ENCODE peak calls at places on chromosome 21, in ten cellular contexts. Z is coronary artery, R is fibroblast of pulmonary artery, Y is pulmonary artery endothelial cell, N is MCF 10A, J is transverse colon, C is posterior vena cava, K is GDM1, M is endothelial cell, A is osteocyte. I is an unnamed sample.

GRCh38 chr21:43917515-43918384 is 52.7 kb downstream of the AGPAT3 start:
- DNase-seq in Z (no peak), R (no peak), Y (no peak), N (peak; percentile 21), J (peak; percentile 42), C (peak; percentile 62), K (no peak), M (no peak), A (no peak), I (no peak)

GRCh38 chr21:27787046-27787445 is 820.2 kb upstream of the ADAMTS5 start:
- DNase-seq in Z (no peak), R (peak; percentile 48), Y (no peak), N (peak; percentile 46), J (no peak), C (no peak), K (no peak), M (no peak), A (no peak), I (peak; percentile 66)

GRCh38 chr21:20998456-20998789 is 214 bp downstream of the NCAM2 start:
- DNase-seq in Z (no peak), R (no peak), Y (no peak), N (no peak), J (no peak), C (no peak), K (no peak), M (no peak), A (no peak), I (peak; percentile 2)

GRCh38 chr21:31898898-31899630 is 26.2 kb downstream of the HUNK start:
- DNase-seq in Z (no peak), R (no peak), Y (no peak), N (no peak), J (no peak), C (no peak), K (no peak), M (no peak), A (no peak), I (peak; percentile 39)

GRCh38 chr21:42878678-42878992 is 704 bp downstream of the WDR4 start:
- DNase-seq in Z (no peak), R (no peak), Y (no peak), N (no peak), J (no peak), C (no peak), K (no peak), M (no peak), A (no peak), I (no peak)

GRCh38 chr21:25813917-25814316 is 79.1 kb downstream of the GABPA start:
- DNase-seq in Z (no peak), R (no peak), Y (no peak), N (peak; percentile 22), J (no peak), C (no peak), K (no peak), M (no peak), A (no peak), I (peak; percentile 32)

GRCh38 chr21:41245509-41246135 is 71.0 kb upstream of the FAM3B start:
- DNase-seq in Z (no peak), R (no peak), Y (no peak), N (no peak), J (no peak), C (no peak), K (no peak), M (no peak), A (peak; percentile 77), I (no peak)

GRCh38 chr21:34796518-34797201 is 127.9 kb downstream of the CLIC6 start:
- DNase-seq in Z (no peak), R (no peak), Y (no peak), N (peak; percentile 56), J (no peak), C (no peak), K (no peak), M (no peak), A (no peak), I (peak; percentile 64)

GRCh38 chr21:25421327-25422028 is 185.8 kb downstream of the MRPL39 start:
- DNase-seq in Z (no peak), R (peak; percentile 44), Y (peak; percentile 5), N (peak; percentile 64), J (peak; percentile 36), C (no peak), K (peak; percentile 42), M (peak; percentile 29), A (no peak), I (peak; percentile 4)

GRCh38 chr21:42121792-42122191 is 50.7 kb downstream of the UMODL1 start:
- DNase-seq in Z (no peak), R (no peak), Y (no peak), N (peak; percentile 49), J (peak; percentile 57), C (no peak), K (no peak), M (no peak), A (no peak), I (peak; percentile 57)

GRCh38 chr21:33650230-33650629 is 7.9 kb downstream of the ITSN1 start:
- DNase-seq in Z (no peak), R (no peak), Y (no peak), N (no peak), J (no peak), C (no peak), K (no peak), M (no peak), A (no peak), I (no peak)

GRCh38 chr21:40129809-40130208 is 262.6 kb downstream of the PCP4 start:
- DNase-seq in Z (no peak), R (no peak), Y (no peak), N (no peak), J (no peak), C (no peak), K (no peak), M (no peak), A (no peak), I (no peak)

GRCh38 chr21:16587141-16587570 is 857.4 kb downstream of the USP25 start:
- DNase-seq in Z (no peak), R (peak; percentile 87), Y (peak; percentile 37), N (peak; percentile 89), J (peak; percentile 60), C (peak; percentile 79), K (no peak), M (no peak), A (no peak), I (peak; percentile 85)

GRCh38 chr21:38853421-38853919 is 47.7 kb downstream of the ETS2 start:
- DNase-seq in Z (no peak), R (peak; percentile 95), Y (peak; percentile 84), N (peak; percentile 99), J (no peak), C (no peak), K (no peak), M (no peak), A (peak; percentile 84), I (peak; percentile 97)

GRCh38 chr21:45378258-45378966 is 26.6 kb upstream of the COL18A1 start:
- DNase-seq in Z (no peak), R (no peak), Y (no peak), N (no peak), J (no peak), C (peak; percentile 32), K (no peak), M (no peak), A (no peak), I (no peak)

GRCh38 chr21:23026878-23027277 is 2028.7 kb downstream of the NCAM2 start:
- DNase-seq in Z (no peak), R (no peak), Y (no peak), N (no peak), J (no peak), C (no peak), K (no peak), M (no peak), A (no peak), I (no peak)

GRCh38 chr21:15506086-15506485 is 223.7 kb upstream of the USP25 start:
- DNase-seq in Z (no peak), R (no peak), Y (no peak), N (no peak), J (no peak), C (no peak), K (no peak), M (no peak), A (no peak), I (peak; percentile 79)

GRCh38 chr21:14383596-14384210 is 757 bp upstream of the HSPA13 start:
- DNase-seq in Z (no peak), R (peak; percentile 52), Y (no peak), N (no peak), J (no peak), C (no peak), K (no peak), M (no peak), A (no peak), I (no peak)

GRCh38 chr21:30206551-30207251 is 9.2 kb downstream of the CLDN8 start:
- DNase-seq in Z (no peak), R (peak; percentile 82), Y (no peak), N (peak; percentile 14), J (no peak), C (no peak), K (no peak), M (no peak), A (no peak), I (peak; percentile 84)

GRCh38 chr21:21740207-21740606 is 742.0 kb downstream of the NCAM2 start:
- DNase-seq in Z (no peak), R (no peak), Y (no peak), N (no peak), J (no peak), C (no peak), K (no peak), M (no peak), A (no peak), I (no peak)

GRCh38 chr21:37986751-37987399 is 70.6 kb upstream of the KCNJ6 start:
- DNase-seq in Z (no peak), R (no peak), Y (no peak), N (no peak), J (no peak), C (no peak), K (no peak), M (no peak), A (no peak), I (no peak)

GRCh38 chr21:44812640-44813039 is 5.2 kb downstream of the SUMO3 start:
- DNase-seq in Z (no peak), R (no peak), Y (no peak), N (no peak), J (no peak), C (no peak), K (no peak), M (no peak), A (no peak), I (no peak)

GRCh38 chr21:41784456-41785102 is 17.7 kb upstream of the RIPK4 start:
- DNase-seq in Z (no peak), R (no peak), Y (no peak), N (no peak), J (no peak), C (no peak), K (no peak), M (no peak), A (no peak), I (no peak)

GRCh38 chr21:44527983-44528633 is 11.9 kb downstream of the KRTAP10-1 start:
- DNase-seq in Z (no peak), R (no peak), Y (no peak), N (no peak), J (no peak), C (peak; percentile 80), K (no peak), M (no peak), A (no peak), I (no peak)

GRCh38 chr21:15533618-15534017 is 196.2 kb upstream of the USP25 start:
- DNase-seq in Z (no peak), R (no peak), Y (no peak), N (no peak), J (no peak), C (no peak), K (no peak), M (no peak), A (no peak), I (no peak)

GRCh38 chr21:35603471-35603870 is 456.9 kb downstream of the SETD4 start:
- DNase-seq in Z (no peak), R (no peak), Y (no peak), N (no peak), J (no peak), C (no peak), K (no peak), M (no peak), A (no peak), I (no peak)

I was measured in bronchial epithelial cell.